ENCODE peak calls at places on chromosomes 5 and 9, in five cellular contexts. G is anterior cingulate cortex; I is cardiac muscle cell; C is NCI-H774; L is stimulated activated CD4-positive, alpha-beta T cell treated with anti-CD3 and anti-CD28 coated beads, Interleukin-1b, Interleukin-23, amount 100 ng/mL, for 24 hours. E is an unnamed sample.

GRCh38 chr5:43193171-43193951 is 1.3 kb downstream of the NIM1K start:
- DNase-seq in G (no peak), I (no peak), C (peak), L (peak), E (peak)

GRCh38 chr5:180135128-180135955 is 63.8 kb upstream of the RNF130 start:
- DNase-seq in G (no peak), I (no peak), C (no peak), L (peak), E (no peak)

GRCh38 chr5:128084228-128085167 is 932 bp downstream of the SLC12A2 start:
- DNase-seq in G (peak), I (peak), C (no peak), L (peak), E (peak)

GRCh38 chr5:170363671-170364070 is 25.5 kb downstream of the KCNMB1 start:
- DNase-seq in G (no peak), I (no peak), C (no peak), L (no peak), E (no peak)

GRCh38 chr5:177507165-177507564 is 2.5 kb downstream of the DOK3 start:
- DNase-seq in G (no peak), I (no peak), C (no peak), L (no peak), E (no peak)

GRCh38 chr9:106722051-106722753 is 140.8 kb upstream of the ZNF462 start:
- DNase-seq in G (no peak), I (no peak), C (no peak), L (no peak), E (no peak)

GRCh38 chr9:36148652-36149051 is 12.1 kb downstream of the GLIPR2 start:
- DNase-seq in G (peak), I (no peak), C (no peak), L (peak), E (peak)

GRCh38 chr5:125058185-125058826 is 311.9 kb upstream of the ZNF608 start:
- DNase-seq in G (no peak), I (no peak), C (no peak), L (no peak), E (peak)

GRCh38 chr5:133818869-133819600 is 149.4 kb downstream of the C5orf15 start:
- DNase-seq in G (no peak), I (no peak), C (no peak), L (no peak), E (no peak)

GRCh38 chr9:89349607-89350006 is 31.3 kb downstream of the SECISBP2 start:
- DNase-seq in G (no peak), I (no peak), C (no peak), L (no peak), E (no peak)

GRCh38 chr5:68272289-68272688 is 56.7 kb downstream of the PIK3R1 start:
- DNase-seq in G (no peak), I (no peak), C (no peak), L (no peak), E (no peak)

GRCh38 chr5:34535433-34535832 is 120.7 kb upstream of the RAI14 start:
- DNase-seq in G (no peak), I (no peak), C (no peak), L (no peak), E (no peak)

GRCh38 chr9:82750411-82750918 is 312.5 kb downstream of the RASEF start:
- DNase-seq in G (no peak), I (no peak), C (no peak), L (no peak), E (no peak)

GRCh38 chr9:2859776-2860379 is 16.0 kb upstream of the PUM3 start:
- DNase-seq in G (no peak), I (peak), C (peak), L (peak), E (peak)

GRCh38 chr9:18786936-18787658 is 245.9 kb downstream of the SAXO1 start:
- DNase-seq in G (no peak), I (no peak), C (no peak), L (no peak), E (no peak)

GRCh38 chr9:110996436-110997224 is 41.6 kb downstream of the LPAR1 start:
- DNase-seq in G (no peak), I (no peak), C (no peak), L (no peak), E (no peak)

GRCh38 chr9:136881691-136882108 is 4.6 kb upstream of the TRAF2 start:
- DNase-seq in G (no peak), I (peak), C (no peak), L (peak), E (no peak)

GRCh38 chr9:38318755-38319495 is 73.6 kb upstream of the ALDH1B1 start:
- DNase-seq in G (no peak), I (peak), C (no peak), L (no peak), E (no peak)

GRCh38 chr9:34771023-34771422 is 61.1 kb upstream of the CCL21 start:
- DNase-seq in G (no peak), I (no peak), C (no peak), L (no peak), E (no peak)

GRCh38 chr5:117077142-117077541 is 502.5 kb upstream of the SEMA6A start:
- DNase-seq in G (no peak), I (no peak), C (no peak), L (no peak), E (no peak)

GRCh38 chr9:122389799-122390481 is 19.1 kb downstream of the PTGS1 start:
- DNase-seq in G (no peak), I (no peak), C (no peak), L (no peak), E (no peak)

GRCh38 chr5:136123236-136123768 is 9.3 kb upstream of the SMAD5 start:
- DNase-seq in G (no peak), I (no peak), C (peak), L (no peak), E (peak)

GRCh38 chr5:139569276-139569955 is 8.3 kb downstream of the UBE2D2 start:
- DNase-seq in G (no peak), I (no peak), C (no peak), L (no peak), E (no peak)

GRCh38 chr5:107979900-107980299 is 309.2 kb upstream of the EFNA5 start:
- DNase-seq in G (no peak), I (no peak), C (no peak), L (no peak), E (no peak)

GRCh38 chr5:142290574-142291299 is 34.1 kb downstream of the SPRY4 start:
- DNase-seq in G (no peak), I (no peak), C (peak), L (no peak), E (peak)

GRCh38 chr9:78462616-78463015 is 165.7 kb downstream of the PSAT1 start:
- DNase-seq in G (no peak), I (no peak), C (no peak), L (no peak), E (no peak)

E was measured in NCI-H345.